ENCODE peak calls at places on chromosomes 6 and 20, in five cellular contexts. One of them, this sample, is unnamed.

GRCh38 chr20:37357481-37358365 is 11.8 kb downstream of the SRC start:
- DNase-seq in activated T-cell treated with anti-CD3 and anti-CD28 coated beads, Interleukin-2, amount 50 U/mL, for 72 hours: no peak
- DNase-seq in kidney epithelial cell: no peak
- DNase-seq in stimulated activated CD4-positive, alpha-beta T cell treated with anti-CD3 and anti-CD28 coated beads, TNF-alpha, amount 100 ng/mL, for 1 hour: no peak
- DNase-seq in mucosa of gallbladder: no peak
- DNase-seq in this sample: no peak

GRCh38 chr20:33859157-33859695 is 48.1 kb downstream of the CHMP4B start:
- DNase-seq in activated T-cell treated with anti-CD3 and anti-CD28 coated beads, Interleukin-2, amount 50 U/mL, for 72 hours: no peak
- DNase-seq in kidney epithelial cell: no peak
- DNase-seq in stimulated activated CD4-positive, alpha-beta T cell treated with anti-CD3 and anti-CD28 coated beads, TNF-alpha, amount 100 ng/mL, for 1 hour: no peak
- DNase-seq in mucosa of gallbladder: peak; percentile 12
- DNase-seq in this sample: no peak

GRCh38 chr20:58431134-58431533 is 42.1 kb downstream of the VAPB start:
- DNase-seq in activated T-cell treated with anti-CD3 and anti-CD28 coated beads, Interleukin-2, amount 50 U/mL, for 72 hours: no peak
- DNase-seq in kidney epithelial cell: no peak
- DNase-seq in stimulated activated CD4-positive, alpha-beta T cell treated with anti-CD3 and anti-CD28 coated beads, TNF-alpha, amount 100 ng/mL, for 1 hour: no peak
- DNase-seq in mucosa of gallbladder: no peak
- DNase-seq in this sample: peak; percentile 27

GRCh38 chr6:125022391-125022989 is 60.3 kb downstream of the RNF217 start:
- DNase-seq in activated T-cell treated with anti-CD3 and anti-CD28 coated beads, Interleukin-2, amount 50 U/mL, for 72 hours: no peak
- DNase-seq in kidney epithelial cell: no peak
- DNase-seq in stimulated activated CD4-positive, alpha-beta T cell treated with anti-CD3 and anti-CD28 coated beads, TNF-alpha, amount 100 ng/mL, for 1 hour: no peak
- DNase-seq in mucosa of gallbladder: no peak
- DNase-seq in this sample: no peak

GRCh38 chr20:36482044-36482473 is 59.3 kb upstream of the MYL9 start:
- DNase-seq in activated T-cell treated with anti-CD3 and anti-CD28 coated beads, Interleukin-2, amount 50 U/mL, for 72 hours: no peak
- DNase-seq in kidney epithelial cell: no peak
- DNase-seq in stimulated activated CD4-positive, alpha-beta T cell treated with anti-CD3 and anti-CD28 coated beads, TNF-alpha, amount 100 ng/mL, for 1 hour: no peak
- DNase-seq in mucosa of gallbladder: no peak
- DNase-seq in this sample: no peak

GRCh38 chr20:57030611-57031600 is 235.5 kb downstream of the BMP7 start:
- DNase-seq in activated T-cell treated with anti-CD3 and anti-CD28 coated beads, Interleukin-2, amount 50 U/mL, for 72 hours: no peak
- DNase-seq in kidney epithelial cell: no peak
- DNase-seq in stimulated activated CD4-positive, alpha-beta T cell treated with anti-CD3 and anti-CD28 coated beads, TNF-alpha, amount 100 ng/mL, for 1 hour: no peak
- DNase-seq in mucosa of gallbladder: no peak
- DNase-seq in this sample: no peak

GRCh38 chr6:52517502-52518278 is 59.2 kb downstream of the TRAM2 start:
- DNase-seq in activated T-cell treated with anti-CD3 and anti-CD28 coated beads, Interleukin-2, amount 50 U/mL, for 72 hours: peak; percentile 62
- DNase-seq in kidney epithelial cell: peak; percentile 89
- DNase-seq in stimulated activated CD4-positive, alpha-beta T cell treated with anti-CD3 and anti-CD28 coated beads, TNF-alpha, amount 100 ng/mL, for 1 hour: no peak
- DNase-seq in mucosa of gallbladder: peak; percentile 86
- DNase-seq in this sample: peak; percentile 93

GRCh38 chr6:43455034-43455747 is at the start of gene DLK2:
- DNase-seq in activated T-cell treated with anti-CD3 and anti-CD28 coated beads, Interleukin-2, amount 50 U/mL, for 72 hours: peak; percentile 47
- DNase-seq in kidney epithelial cell: no peak
- DNase-seq in stimulated activated CD4-positive, alpha-beta T cell treated with anti-CD3 and anti-CD28 coated beads, TNF-alpha, amount 100 ng/mL, for 1 hour: no peak
- DNase-seq in mucosa of gallbladder: no peak
- DNase-seq in this sample: no peak

GRCh38 chr6:142944126-142945066 is 580 bp downstream of the HIVEP2 start:
- DNase-seq in activated T-cell treated with anti-CD3 and anti-CD28 coated beads, Interleukin-2, amount 50 U/mL, for 72 hours: peak; percentile 88
- DNase-seq in kidney epithelial cell: peak; percentile 61
- DNase-seq in stimulated activated CD4-positive, alpha-beta T cell treated with anti-CD3 and anti-CD28 coated beads, TNF-alpha, amount 100 ng/mL, for 1 hour: peak; percentile 93
- DNase-seq in mucosa of gallbladder: peak; percentile 82
- DNase-seq in this sample: peak; percentile 84

GRCh38 chr6:39887692-39888450 is 46.4 kb downstream of the MOCS1 start:
- DNase-seq in activated T-cell treated with anti-CD3 and anti-CD28 coated beads, Interleukin-2, amount 50 U/mL, for 72 hours: no peak
- DNase-seq in kidney epithelial cell: peak; percentile 75
- DNase-seq in stimulated activated CD4-positive, alpha-beta T cell treated with anti-CD3 and anti-CD28 coated beads, TNF-alpha, amount 100 ng/mL, for 1 hour: no peak
- DNase-seq in mucosa of gallbladder: peak; percentile 78
- DNase-seq in this sample: peak; percentile 86

GRCh38 chr20:63309261-63310071 is 16.5 kb downstream of the COL20A1 start:
- DNase-seq in activated T-cell treated with anti-CD3 and anti-CD28 coated beads, Interleukin-2, amount 50 U/mL, for 72 hours: peak; percentile 39
- DNase-seq in kidney epithelial cell: no peak
- DNase-seq in stimulated activated CD4-positive, alpha-beta T cell treated with anti-CD3 and anti-CD28 coated beads, TNF-alpha, amount 100 ng/mL, for 1 hour: no peak
- DNase-seq in mucosa of gallbladder: no peak
- DNase-seq in this sample: no peak

GRCh38 chr20:35523298-35523888 is 6.1 kb downstream of the C20orf173 start:
- DNase-seq in activated T-cell treated with anti-CD3 and anti-CD28 coated beads, Interleukin-2, amount 50 U/mL, for 72 hours: peak; percentile 28
- DNase-seq in kidney epithelial cell: no peak
- DNase-seq in stimulated activated CD4-positive, alpha-beta T cell treated with anti-CD3 and anti-CD28 coated beads, TNF-alpha, amount 100 ng/mL, for 1 hour: no peak
- DNase-seq in mucosa of gallbladder: no peak
- DNase-seq in this sample: no peak

GRCh38 chr6:34656378-34657036 is 40.1 kb downstream of the ILRUN start:
- DNase-seq in activated T-cell treated with anti-CD3 and anti-CD28 coated beads, Interleukin-2, amount 50 U/mL, for 72 hours: peak; percentile 60
- DNase-seq in kidney epithelial cell: no peak
- DNase-seq in stimulated activated CD4-positive, alpha-beta T cell treated with anti-CD3 and anti-CD28 coated beads, TNF-alpha, amount 100 ng/mL, for 1 hour: no peak
- DNase-seq in mucosa of gallbladder: peak; percentile 50
- DNase-seq in this sample: no peak

GRCh38 chr6:75528423-75528822 is 34.8 kb upstream of the FILIP1 start:
- DNase-seq in activated T-cell treated with anti-CD3 and anti-CD28 coated beads, Interleukin-2, amount 50 U/mL, for 72 hours: no peak
- DNase-seq in kidney epithelial cell: no peak
- DNase-seq in stimulated activated CD4-positive, alpha-beta T cell treated with anti-CD3 and anti-CD28 coated beads, TNF-alpha, amount 100 ng/mL, for 1 hour: no peak
- DNase-seq in mucosa of gallbladder: no peak
- DNase-seq in this sample: no peak

GRCh38 chr6:25244865-25245264 is 34.3 kb upstream of the CARMIL1 start:
- DNase-seq in activated T-cell treated with anti-CD3 and anti-CD28 coated beads, Interleukin-2, amount 50 U/mL, for 72 hours: no peak
- DNase-seq in kidney epithelial cell: no peak
- DNase-seq in stimulated activated CD4-positive, alpha-beta T cell treated with anti-CD3 and anti-CD28 coated beads, TNF-alpha, amount 100 ng/mL, for 1 hour: no peak
- DNase-seq in mucosa of gallbladder: no peak
- DNase-seq in this sample: no peak

GRCh38 chr6:106279179-106279578 is 46.4 kb downstream of the ATG5 start:
- DNase-seq in activated T-cell treated with anti-CD3 and anti-CD28 coated beads, Interleukin-2, amount 50 U/mL, for 72 hours: no peak
- DNase-seq in kidney epithelial cell: no peak
- DNase-seq in stimulated activated CD4-positive, alpha-beta T cell treated with anti-CD3 and anti-CD28 coated beads, TNF-alpha, amount 100 ng/mL, for 1 hour: no peak
- DNase-seq in mucosa of gallbladder: no peak
- DNase-seq in this sample: no peak

GRCh38 chr20:4152696-4153235 is 137.4 kb upstream of the RNF24 start:
- DNase-seq in activated T-cell treated with anti-CD3 and anti-CD28 coated beads, Interleukin-2, amount 50 U/mL, for 72 hours: no peak
- DNase-seq in kidney epithelial cell: no peak
- DNase-seq in stimulated activated CD4-positive, alpha-beta T cell treated with anti-CD3 and anti-CD28 coated beads, TNF-alpha, amount 100 ng/mL, for 1 hour: no peak
- DNase-seq in mucosa of gallbladder: no peak
- DNase-seq in this sample: peak; percentile 57

GRCh38 chr6:158185729-158186456 is 17.7 kb downstream of the GTF2H5 start:
- DNase-seq in activated T-cell treated with anti-CD3 and anti-CD28 coated beads, Interleukin-2, amount 50 U/mL, for 72 hours: no peak
- DNase-seq in kidney epithelial cell: no peak
- DNase-seq in stimulated activated CD4-positive, alpha-beta T cell treated with anti-CD3 and anti-CD28 coated beads, TNF-alpha, amount 100 ng/mL, for 1 hour: no peak
- DNase-seq in mucosa of gallbladder: no peak
- DNase-seq in this sample: peak; percentile 53

GRCh38 chr6:128763599-128764300 is 119.2 kb upstream of the LAMA2 start:
- DNase-seq in activated T-cell treated with anti-CD3 and anti-CD28 coated beads, Interleukin-2, amount 50 U/mL, for 72 hours: no peak
- DNase-seq in kidney epithelial cell: peak; percentile 5
- DNase-seq in stimulated activated CD4-positive, alpha-beta T cell treated with anti-CD3 and anti-CD28 coated beads, TNF-alpha, amount 100 ng/mL, for 1 hour: no peak
- DNase-seq in mucosa of gallbladder: no peak
- DNase-seq in this sample: no peak

GRCh38 chr6:127118505-127119360 is at the start of gene RSPO3:
- DNase-seq in activated T-cell treated with anti-CD3 and anti-CD28 coated beads, Interleukin-2, amount 50 U/mL, for 72 hours: peak; percentile 16
- DNase-seq in kidney epithelial cell: no peak
- DNase-seq in stimulated activated CD4-positive, alpha-beta T cell treated with anti-CD3 and anti-CD28 coated beads, TNF-alpha, amount 100 ng/mL, for 1 hour: no peak
- DNase-seq in mucosa of gallbladder: no peak
- DNase-seq in this sample: no peak

GRCh38 chr20:44736170-44737021 is 9.3 kb upstream of the KCNK15 start:
- DNase-seq in activated T-cell treated with anti-CD3 and anti-CD28 coated beads, Interleukin-2, amount 50 U/mL, for 72 hours: peak; percentile 23
- DNase-seq in kidney epithelial cell: no peak
- DNase-seq in stimulated activated CD4-positive, alpha-beta T cell treated with anti-CD3 and anti-CD28 coated beads, TNF-alpha, amount 100 ng/mL, for 1 hour: no peak
- DNase-seq in mucosa of gallbladder: peak; percentile 85
- DNase-seq in this sample: peak; percentile 72

GRCh38 chr6:12265795-12266194 is 24.4 kb upstream of the EDN1 start:
- DNase-seq in activated T-cell treated with anti-CD3 and anti-CD28 coated beads, Interleukin-2, amount 50 U/mL, for 72 hours: no peak
- DNase-seq in kidney epithelial cell: no peak
- DNase-seq in stimulated activated CD4-positive, alpha-beta T cell treated with anti-CD3 and anti-CD28 coated beads, TNF-alpha, amount 100 ng/mL, for 1 hour: no peak
- DNase-seq in mucosa of gallbladder: no peak
- DNase-seq in this sample: no peak

GRCh38 chr6:105546748-105547147 is 143.9 kb upstream of the PREP start:
- DNase-seq in activated T-cell treated with anti-CD3 and anti-CD28 coated beads, Interleukin-2, amount 50 U/mL, for 72 hours: no peak
- DNase-seq in kidney epithelial cell: no peak
- DNase-seq in stimulated activated CD4-positive, alpha-beta T cell treated with anti-CD3 and anti-CD28 coated beads, TNF-alpha, amount 100 ng/mL, for 1 hour: no peak
- DNase-seq in mucosa of gallbladder: no peak
- DNase-seq in this sample: no peak

GRCh38 chr20:15836634-15837033 is 736.6 kb downstream of the KIF16B start:
- DNase-seq in activated T-cell treated with anti-CD3 and anti-CD28 coated beads, Interleukin-2, amount 50 U/mL, for 72 hours: no peak
- DNase-seq in kidney epithelial cell: no peak
- DNase-seq in stimulated activated CD4-positive, alpha-beta T cell treated with anti-CD3 and anti-CD28 coated beads, TNF-alpha, amount 100 ng/mL, for 1 hour: no peak
- DNase-seq in mucosa of gallbladder: no peak
- DNase-seq in this sample: peak; percentile 67

GRCh38 chr6:257031-257725 is 35.1 kb upstream of the DUSP22 start:
- DNase-seq in activated T-cell treated with anti-CD3 and anti-CD28 coated beads, Interleukin-2, amount 50 U/mL, for 72 hours: no peak
- DNase-seq in kidney epithelial cell: no peak
- DNase-seq in stimulated activated CD4-positive, alpha-beta T cell treated with anti-CD3 and anti-CD28 coated beads, TNF-alpha, amount 100 ng/mL, for 1 hour: no peak
- DNase-seq in mucosa of gallbladder: no peak
- DNase-seq in this sample: peak; percentile 66

GRCh38 chr6:170231496-170232185 is 59.2 kb downstream of the DLL1 start:
- DNase-seq in activated T-cell treated with anti-CD3 and anti-CD28 coated beads, Interleukin-2, amount 50 U/mL, for 72 hours: no peak
- DNase-seq in kidney epithelial cell: no peak
- DNase-seq in stimulated activated CD4-positive, alpha-beta T cell treated with anti-CD3 and anti-CD28 coated beads, TNF-alpha, amount 100 ng/mL, for 1 hour: no peak
- DNase-seq in mucosa of gallbladder: no peak
- DNase-seq in this sample: no peak

GRCh38 chr20:61909821-61910220 is 155.9 kb downstream of the TAF4 start:
- DNase-seq in activated T-cell treated with anti-CD3 and anti-CD28 coated beads, Interleukin-2, amount 50 U/mL, for 72 hours: no peak
- DNase-seq in kidney epithelial cell: no peak
- DNase-seq in stimulated activated CD4-positive, alpha-beta T cell treated with anti-CD3 and anti-CD28 coated beads, TNF-alpha, amount 100 ng/mL, for 1 hour: no peak
- DNase-seq in mucosa of gallbladder: no peak
- DNase-seq in this sample: no peak

GRCh38 chr20:5945963-5946362 is 4.4 kb downstream of the TRMT6 start:
- DNase-seq in activated T-cell treated with anti-CD3 and anti-CD28 coated beads, Interleukin-2, amount 50 U/mL, for 72 hours: peak; percentile 39
- DNase-seq in kidney epithelial cell: no peak
- DNase-seq in stimulated activated CD4-positive, alpha-beta T cell treated with anti-CD3 and anti-CD28 coated beads, TNF-alpha, amount 100 ng/mL, for 1 hour: no peak
- DNase-seq in mucosa of gallbladder: no peak
- DNase-seq in this sample: peak; percentile 6

GRCh38 chr6:30740993-30741784 is 1.3 kb downstream of the FLOT1 start:
- DNase-seq in activated T-cell treated with anti-CD3 and anti-CD28 coated beads, Interleukin-2, amount 50 U/mL, for 72 hours: no peak
- DNase-seq in kidney epithelial cell: no peak
- DNase-seq in stimulated activated CD4-positive, alpha-beta T cell treated with anti-CD3 and anti-CD28 coated beads, TNF-alpha, amount 100 ng/mL, for 1 hour: no peak
- DNase-seq in mucosa of gallbladder: no peak
- DNase-seq in this sample: no peak

GRCh38 chr6:161482517-161482903 is 208.6 kb upstream of the AGPAT4 start:
- DNase-seq in activated T-cell treated with anti-CD3 and anti-CD28 coated beads, Interleukin-2, amount 50 U/mL, for 72 hours: no peak
- DNase-seq in kidney epithelial cell: no peak
- DNase-seq in stimulated activated CD4-positive, alpha-beta T cell treated with anti-CD3 and anti-CD28 coated beads, TNF-alpha, amount 100 ng/mL, for 1 hour: no peak
- DNase-seq in mucosa of gallbladder: peak; percentile 16
- DNase-seq in this sample: no peak